ENCODE peak calls at places on chromosome 18, in seven cellular contexts. Q, B, R, M, Z, W and T are unnamed samples.

GRCh38 chr18:79680891-79681339 is 1.3 kb downstream of the CTDP1 start:
- DNase-seq in M (no peak), Q (no peak), Z (no peak), B (no peak), W (no peak), R (no peak), T (no peak)

GRCh38 chr18:60649107-60649506 is 276.5 kb upstream of the MC4R start:
- DNase-seq in R (no peak), B (no peak), M (no peak), Z (no peak), Q (no peak), W (no peak), T (no peak)

GRCh38 chr18:77111449-77112160 is 21.0 kb downstream of the MBP start:
- DNase-seq in W (no peak), Z (no peak), Q (no peak), B (no peak), M (no peak), R (peak), T (no peak)

GRCh38 chr18:40293311-40293710 is 1661.7 kb upstream of the PIK3C3 start:
- DNase-seq in B (peak), R (no peak), Z (no peak), M (no peak), Q (no peak), W (peak), T (no peak)

GRCh38 chr18:28041366-28041765 is 135.6 kb downstream of the CDH2 start:
- DNase-seq in Z (no peak), W (peak), M (peak), B (no peak), R (no peak), Q (peak), T (peak)

GRCh38 chr18:10659000-10659399 is 133.2 kb downstream of the NAPG start:
- DNase-seq in B (no peak), Z (no peak), R (no peak), W (no peak), M (no peak), Q (no peak), T (no peak)

GRCh38 chr18:77857926-77858325 is 608.3 kb downstream of the GALR1 start:
- DNase-seq in M (no peak), Z (no peak), R (no peak), B (no peak), W (no peak), Q (no peak), T (no peak)

GRCh38 chr18:58578321-58578720 is 50.6 kb downstream of the ALPK2 start:
- DNase-seq in Q (no peak), M (no peak), Z (no peak), R (no peak), W (peak), B (no peak), T (no peak)

GRCh38 chr18:63422862-63423304 is 607 bp upstream of the VPS4B start:
- DNase-seq in Q (no peak), Z (no peak), B (no peak), W (no peak), R (no peak), M (no peak), T (no peak)

DNA sequence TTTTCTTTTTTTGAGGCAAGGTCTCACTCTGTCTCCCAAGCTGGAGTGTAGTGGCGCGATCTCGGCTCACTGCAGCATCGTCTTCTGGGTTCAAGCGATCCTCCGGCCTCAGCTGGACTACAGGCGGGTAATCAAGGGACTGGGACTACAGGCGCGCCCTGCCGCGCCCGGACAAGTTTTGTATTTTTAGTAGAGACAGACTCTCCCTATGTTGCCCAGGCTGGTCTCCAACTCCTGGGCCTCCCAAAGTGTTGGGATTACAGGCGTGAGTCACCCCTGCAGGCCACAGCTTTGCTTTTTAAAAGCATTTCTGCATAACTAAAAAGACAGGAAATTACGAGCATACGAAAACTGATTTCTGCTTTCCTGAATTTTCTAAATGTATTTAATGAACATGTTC is 891 bp upstream of the OSBPL1A start:
- DNase-seq in Q (no peak), M (peak), Z (no peak), W (no peak), R (no peak), B (peak), T (no peak)
- H3K4me3 ChIP-seq in Q (peak), M (peak), Z (no peak), W (no peak), R (no peak), B (peak), T (no peak)

GRCh38 chr18:13834501-13835015 is 10.6 kb downstream of the MC5R start:
- DNase-seq in W (no peak), R (no peak), B (no peak), Z (no peak), Q (no peak), M (no peak), T (no peak)
- H3K4me3 ChIP-seq in W (no peak), R (no peak), B (no peak), Z (no peak), Q (no peak), M (no peak), T (no peak)

GRCh38 chr18:36828157-36828629 is 609 bp downstream of the TPGS2 start:
- DNase-seq in B (peak), R (peak), M (peak), Z (no peak), W (peak), Q (peak), T (no peak)

GRCh38 chr18:36829362-36830140 is 624 bp downstream of the KIAA1328 start:
- DNase-seq in W (peak), Z (no peak), Q (no peak), M (no peak), R (no peak), B (no peak), T (no peak)

GRCh38 chr18:36828630-36829361 is at the start of the genes KIAA1328 and TPGS2:
- DNase-seq in R (peak), Z (no peak), W (peak), B (peak), M (peak), Q (peak), T (no peak)

GRCh38 chr18:36831139-36831538 is 2.2 kb downstream of the KIAA1328 start:
- DNase-seq in W (peak), Z (no peak), Q (no peak), R (no peak), M (no peak), B (no peak), T (no peak)

GRCh38 chr18:36830141-36830495 is 1.2 kb downstream of the KIAA1328 start:
- DNase-seq in Z (no peak), B (no peak), M (no peak), W (no peak), R (no peak), Q (no peak), T (no peak)
- H3K4me3 ChIP-seq in Z (no peak), B (peak), M (peak), W (peak), R (peak), Q (peak), T (peak)

DNA sequence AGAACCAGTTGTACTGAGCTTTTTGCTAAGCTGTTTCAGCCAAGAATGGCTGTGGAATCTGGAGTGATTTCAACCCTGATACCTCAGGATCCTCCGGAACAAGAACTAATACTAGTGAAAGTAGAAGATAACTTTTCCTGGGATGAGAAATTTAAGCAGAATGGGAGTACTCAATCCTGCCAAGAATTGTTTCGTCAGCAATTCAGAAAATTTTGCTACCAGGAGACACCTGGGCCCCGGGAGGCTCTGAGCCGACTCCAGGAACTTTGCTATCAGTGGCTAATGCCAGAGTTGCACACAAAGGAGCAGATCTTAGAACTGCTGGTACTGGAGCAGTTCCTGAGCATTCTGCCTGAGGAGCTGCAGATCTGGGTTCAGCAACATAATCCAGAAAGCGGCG is 1.6 kb downstream of the ZNF397 start:
- DNase-seq in Z (no peak), W (no peak), R (no peak), M (no peak), B (no peak), Q (no peak), T (no peak)
- H3K4me3 ChIP-seq in Z (no peak), W (no peak), R (no peak), M (no peak), B (peak), Q (no peak), T (no peak)